ENCODE peak calls at places on chromosomes 13 and 19, in seven cellular contexts. One of them, this sample, is unnamed.

GRCh38 chr13:110646442-110647364 is 31.4 kb downstream of the NAXD start:
- DNase-seq in osteocyte: no peak
- DNase-seq in ovary: no peak
- DNase-seq in T-helper 1 cell: no peak
- DNase-seq in WTC11: no peak
- DNase-seq in dorsolateral prefrontal cortex: no peak
- DNase-seq in MCF 10A: no peak
- DNase-seq in this sample: no peak

GRCh38 chr19:1520203-1520780 is 3.6 kb upstream of the PLK5 start:
- DNase-seq in osteocyte: no peak
- DNase-seq in ovary: no peak
- DNase-seq in T-helper 1 cell: no peak
- DNase-seq in WTC11: no peak
- DNase-seq in dorsolateral prefrontal cortex: no peak
- DNase-seq in MCF 10A: no peak
- DNase-seq in this sample: no peak

GRCh38 chr19:16447015-16447384 is 24.8 kb downstream of the EPS15L1 start:
- DNase-seq in osteocyte: no peak
- DNase-seq in ovary: peak
- DNase-seq in T-helper 1 cell: no peak
- DNase-seq in WTC11: no peak
- DNase-seq in dorsolateral prefrontal cortex: no peak
- DNase-seq in MCF 10A: peak
- DNase-seq in this sample: peak

GRCh38 chr19:39497850-39498261 is 891 bp upstream of the DLL3 start:
- DNase-seq in osteocyte: no peak
- DNase-seq in ovary: peak
- DNase-seq in T-helper 1 cell: no peak
- DNase-seq in WTC11: peak
- DNase-seq in dorsolateral prefrontal cortex: no peak
- DNase-seq in MCF 10A: no peak
- DNase-seq in this sample: no peak

GRCh38 chr19:40494191-40494838 is 27.5 kb downstream of the SPTBN4 start:
- DNase-seq in osteocyte: no peak
- DNase-seq in ovary: no peak
- DNase-seq in T-helper 1 cell: no peak
- DNase-seq in WTC11: no peak
- DNase-seq in dorsolateral prefrontal cortex: no peak
- DNase-seq in MCF 10A: no peak
- DNase-seq in this sample: no peak

GRCh38 chr19:45906221-45906620 is 3.8 kb upstream of the MYPOP start:
- DNase-seq in osteocyte: no peak
- DNase-seq in ovary: no peak
- DNase-seq in T-helper 1 cell: no peak
- DNase-seq in WTC11: no peak
- DNase-seq in dorsolateral prefrontal cortex: no peak
- DNase-seq in MCF 10A: peak
- DNase-seq in this sample: no peak

GRCh38 chr13:73251866-73252265 is 193.1 kb downstream of the KLF5 start:
- DNase-seq in osteocyte: no peak
- DNase-seq in ovary: no peak
- DNase-seq in T-helper 1 cell: no peak
- DNase-seq in WTC11: no peak
- DNase-seq in dorsolateral prefrontal cortex: no peak
- DNase-seq in MCF 10A: no peak
- DNase-seq in this sample: no peak

GRCh38 chr13:68257111-68257842 is 1027.1 kb upstream of the PCDH9 start:
- DNase-seq in osteocyte: no peak
- DNase-seq in ovary: no peak
- DNase-seq in T-helper 1 cell: no peak
- DNase-seq in WTC11: no peak
- DNase-seq in dorsolateral prefrontal cortex: no peak
- DNase-seq in MCF 10A: peak
- DNase-seq in this sample: no peak

GRCh38 chr19:40599331-40600085 is 1.7 kb upstream of the LTBP4 start:
- DNase-seq in osteocyte: no peak
- DNase-seq in ovary: peak
- DNase-seq in T-helper 1 cell: no peak
- DNase-seq in WTC11: no peak
- DNase-seq in dorsolateral prefrontal cortex: no peak
- DNase-seq in MCF 10A: no peak
- DNase-seq in this sample: no peak

GRCh38 chr19:43719378-43719868 is 3.5 kb downstream of the IRGC start:
- DNase-seq in osteocyte: no peak
- DNase-seq in ovary: no peak
- DNase-seq in T-helper 1 cell: no peak
- DNase-seq in WTC11: no peak
- DNase-seq in dorsolateral prefrontal cortex: no peak
- DNase-seq in MCF 10A: no peak
- DNase-seq in this sample: no peak

GRCh38 chr13:106133025-106133424 is 402.4 kb downstream of the EFNB2 start:
- DNase-seq in osteocyte: no peak
- DNase-seq in ovary: no peak
- DNase-seq in T-helper 1 cell: no peak
- DNase-seq in WTC11: no peak
- DNase-seq in dorsolateral prefrontal cortex: no peak
- DNase-seq in MCF 10A: peak
- DNase-seq in this sample: no peak

GRCh38 chr13:73341748-73342147 is 282.9 kb downstream of the KLF5 start:
- DNase-seq in osteocyte: no peak
- DNase-seq in ovary: no peak
- DNase-seq in T-helper 1 cell: no peak
- DNase-seq in WTC11: no peak
- DNase-seq in dorsolateral prefrontal cortex: no peak
- DNase-seq in MCF 10A: peak
- DNase-seq in this sample: no peak

GRCh38 chr13:100646030-100646673 is 28.4 kb downstream of the TMTC4 start:
- DNase-seq in osteocyte: no peak
- DNase-seq in ovary: no peak
- DNase-seq in T-helper 1 cell: no peak
- DNase-seq in WTC11: peak
- DNase-seq in dorsolateral prefrontal cortex: peak
- DNase-seq in MCF 10A: peak
- DNase-seq in this sample: no peak

GRCh38 chr19:39406656-39407393 is at the start of gene ZFP36:
- DNase-seq in osteocyte: peak
- DNase-seq in ovary: peak
- DNase-seq in T-helper 1 cell: peak
- DNase-seq in WTC11: peak
- DNase-seq in dorsolateral prefrontal cortex: peak
- DNase-seq in MCF 10A: peak
- DNase-seq in this sample: peak

GRCh38 chr13:111639994-111640393 is 319.6 kb downstream of the TEX29 start:
- DNase-seq in osteocyte: peak
- DNase-seq in ovary: no peak
- DNase-seq in T-helper 1 cell: no peak
- DNase-seq in WTC11: no peak
- DNase-seq in dorsolateral prefrontal cortex: peak
- DNase-seq in MCF 10A: no peak
- DNase-seq in this sample: no peak

GRCh38 chr19:5343848-5344247 is 3.2 kb upstream of the PTPRS start:
- DNase-seq in osteocyte: no peak
- DNase-seq in ovary: no peak
- DNase-seq in T-helper 1 cell: no peak
- DNase-seq in WTC11: no peak
- DNase-seq in dorsolateral prefrontal cortex: no peak
- DNase-seq in MCF 10A: peak
- DNase-seq in this sample: no peak

GRCh38 chr19:12652219-12652618 is 14.3 kb downstream of the MAN2B1 start:
- DNase-seq in osteocyte: no peak
- DNase-seq in ovary: no peak
- DNase-seq in T-helper 1 cell: no peak
- DNase-seq in WTC11: no peak
- DNase-seq in dorsolateral prefrontal cortex: no peak
- DNase-seq in MCF 10A: no peak
- DNase-seq in this sample: no peak

GRCh38 chr19:53332484-53332883 is 1.1 kb upstream of the ZNF845 start:
- DNase-seq in osteocyte: peak
- DNase-seq in ovary: no peak
- DNase-seq in T-helper 1 cell: no peak
- DNase-seq in WTC11: peak
- DNase-seq in dorsolateral prefrontal cortex: no peak
- DNase-seq in MCF 10A: no peak
- DNase-seq in this sample: no peak

GRCh38 chr19:54551950-54552912 is 21.4 kb upstream of the LILRA2 start:
- DNase-seq in osteocyte: peak
- DNase-seq in ovary: no peak
- DNase-seq in T-helper 1 cell: no peak
- DNase-seq in WTC11: no peak
- DNase-seq in dorsolateral prefrontal cortex: no peak
- DNase-seq in MCF 10A: no peak
- DNase-seq in this sample: no peak

GRCh38 chr13:110001622-110002275 is 215.4 kb upstream of the IRS2 start:
- DNase-seq in osteocyte: no peak
- DNase-seq in ovary: no peak
- DNase-seq in T-helper 1 cell: no peak
- DNase-seq in WTC11: no peak
- DNase-seq in dorsolateral prefrontal cortex: no peak
- DNase-seq in MCF 10A: peak
- DNase-seq in this sample: no peak

GRCh38 chr13:18944501-18945068 is 237.0 kb downstream of the TUBA3C start:
- DNase-seq in osteocyte: no peak
- DNase-seq in ovary: no peak
- DNase-seq in T-helper 1 cell: no peak
- DNase-seq in WTC11: no peak
- DNase-seq in dorsolateral prefrontal cortex: peak
- DNase-seq in MCF 10A: no peak
- DNase-seq in this sample: no peak

GRCh38 chr19:32322541-32322940 is 22.9 kb upstream of the ZNF507 start:
- DNase-seq in osteocyte: no peak
- DNase-seq in ovary: no peak
- DNase-seq in T-helper 1 cell: no peak
- DNase-seq in WTC11: no peak
- DNase-seq in dorsolateral prefrontal cortex: no peak
- DNase-seq in MCF 10A: no peak
- DNase-seq in this sample: no peak

GRCh38 chr19:33231511-33231910 is 5.9 kb upstream of the SLC7A10 start:
- DNase-seq in osteocyte: no peak
- DNase-seq in ovary: no peak
- DNase-seq in T-helper 1 cell: no peak
- DNase-seq in WTC11: no peak
- DNase-seq in dorsolateral prefrontal cortex: no peak
- DNase-seq in MCF 10A: peak
- DNase-seq in this sample: no peak

GRCh38 chr13:75762967-75763366 is 126.8 kb downstream of the LMO7 start:
- DNase-seq in osteocyte: no peak
- DNase-seq in ovary: no peak
- DNase-seq in T-helper 1 cell: no peak
- DNase-seq in WTC11: no peak
- DNase-seq in dorsolateral prefrontal cortex: no peak
- DNase-seq in MCF 10A: no peak
- DNase-seq in this sample: no peak

This sample was measured in CD8-positive, alpha-beta T cell.